ENCODE peak calls at places on chromosomes 13 and 19, in six cellular contexts. D is fibroblast of lung; W is CD4-positive, alpha-beta T cell; I is GM18507; O is left cardiac atrium; V is left ventricle myocardium inferior. M is an unnamed sample.

GRCh38 chr13:30865131-30866009 is 40.7 kb upstream of the MEDAG start:
- DNase-seq in W (peak), V (peak), I (peak), D (peak), O (peak), M (peak)

GRCh38 chr19:45577111-45577905 is 7.3 kb downstream of the OPA3 start:
- DNase-seq in D (peak), I (no peak), W (no peak), V (peak), O (peak), M (peak)

GRCh38 chr13:66305960-66306617 is 924.0 kb downstream of the PCDH9 start:
- DNase-seq in I (no peak), O (no peak), W (no peak), V (no peak), D (no peak), M (no peak)

GRCh38 chr19:48543121-48543710 is 8.8 kb upstream of the SULT2B1 start:
- DNase-seq in O (no peak), W (no peak), I (no peak), D (peak), V (no peak), M (peak)

GRCh38 chr13:23674795-23675640 is 104.8 kb downstream of the TNFRSF19 start:
- DNase-seq in D (peak), I (no peak), O (no peak), V (no peak), W (no peak), M (peak)

GRCh38 chr19:17337675-17338439 is 504 bp downstream of the GTPBP3 start:
- DNase-seq in I (no peak), O (no peak), D (no peak), W (peak), V (no peak), M (peak)

GRCh38 chr13:38970380-38971051 is 20.1 kb downstream of the STOML3 start:
- DNase-seq in O (no peak), V (no peak), D (no peak), W (no peak), I (no peak), M (no peak)

GRCh38 chr13:39818953-39819352 is 163.5 kb downstream of the COG6 start:
- DNase-seq in D (peak), W (no peak), I (no peak), V (no peak), O (no peak), M (peak)

GRCh38 chr19:38853214-38853613 is 3.4 kb upstream of the HNRNPL start:
- DNase-seq in I (no peak), V (no peak), D (no peak), W (no peak), O (no peak), M (no peak)

GRCh38 chr13:37640499-37640898 is 41.9 kb upstream of the POSTN start:
- DNase-seq in I (no peak), W (no peak), D (peak), V (no peak), O (no peak), M (peak)

GRCh38 chr19:16228637-16229321 is 31.1 kb downstream of the AP1M1 start:
- DNase-seq in W (no peak), V (no peak), D (no peak), O (no peak), I (no peak), M (no peak)

GRCh38 chr19:13864513-13865242 is 12.3 kb upstream of the NANOS3 start:
- DNase-seq in D (no peak), W (no peak), I (no peak), V (no peak), O (no peak), M (no peak)

GRCh38 chr13:30020726-30021312 is 170.4 kb upstream of the UBL3 start:
- DNase-seq in D (no peak), I (no peak), O (no peak), V (no peak), W (no peak), M (no peak)

GRCh38 chr13:98775844-98776598 is 23.5 kb upstream of the SLC15A1 start:
- DNase-seq in O (no peak), W (no peak), D (peak), I (no peak), V (no peak), M (no peak)

GRCh38 chr19:15445807-15446376 is 3.9 kb downstream of the WIZ start:
- DNase-seq in V (peak), O (no peak), D (no peak), W (no peak), I (no peak), M (no peak)

GRCh38 chr19:7916137-7916907 is 1.7 kb downstream of the TGFBR3L start:
- DNase-seq in O (no peak), D (no peak), I (no peak), W (peak), V (no peak), M (peak)

GRCh38 chr19:14383898-14384669 is 2.8 kb downstream of the ADGRE5 start:
- DNase-seq in W (peak), I (no peak), D (peak), V (no peak), O (peak), M (peak)

GRCh38 chr19:29587059-29587458 is 19.0 kb upstream of the POP4 start:
- DNase-seq in V (no peak), D (no peak), W (no peak), O (no peak), I (no peak), M (no peak)

GRCh38 chr13:21010621-21011020 is 50.8 kb downstream of the LATS2 start:
- DNase-seq in I (no peak), W (no peak), V (no peak), O (no peak), D (no peak), M (peak)

GRCh38 chr19:2952953-2953481 is 8.2 kb upstream of the ZNF77 start:
- DNase-seq in D (no peak), W (no peak), I (no peak), V (no peak), O (no peak), M (no peak)

GRCh38 chr13:61600360-61601033 is 184.8 kb upstream of the PCDH20 start:
- DNase-seq in O (no peak), W (no peak), D (no peak), V (no peak), I (no peak), M (no peak)

GRCh38 chr19:3725640-3726310 is 17.6 kb downstream of the TJP3 start:
- DNase-seq in I (no peak), V (no peak), O (no peak), W (no peak), D (no peak), M (no peak)

GRCh38 chr13:98055623-98056022 is 87.3 kb upstream of the FARP1 start:
- DNase-seq in W (no peak), V (no peak), I (no peak), D (no peak), O (no peak), M (no peak)

GRCh38 chr19:33064778-33065550 is at the start of gene RHPN2:
- DNase-seq in V (peak), I (peak), W (peak), O (peak), D (peak), M (peak)

GRCh38 chr13:24745861-24746617 is 17.9 kb upstream of the RNF17 start:
- DNase-seq in I (no peak), V (no peak), W (no peak), D (no peak), O (no peak), M (no peak)

GRCh38 chr19:5828661-5829566 is 10.6 kb downstream of the FUT6 start:
- DNase-seq in I (no peak), D (peak), W (no peak), O (peak), V (peak), M (peak)

GRCh38 chr13:49303533-49304252 is 56.0 kb downstream of the CDADC1 start:
- DNase-seq in V (no peak), I (no peak), W (no peak), D (no peak), O (peak), M (no peak)

GRCh38 chr13:100124265-100124664 is 35.4 kb downstream of the PCCA start:
- DNase-seq in W (no peak), D (no peak), V (no peak), O (no peak), I (no peak), M (peak)

GRCh38 chr19:823565-824121 is 1.9 kb upstream of the PLPPR3 start:
- DNase-seq in W (no peak), V (no peak), D (no peak), O (no peak), I (no peak), M (no peak)

GRCh38 chr19:8550070-8550469 is 27.2 kb downstream of the MYO1F start:
- DNase-seq in D (no peak), V (no peak), W (no peak), O (no peak), I (no peak), M (no peak)

GRCh38 chr13:58823701-58824100 is 1192.2 kb downstream of the PCDH17 start:
- DNase-seq in D (no peak), W (no peak), I (no peak), O (no peak), V (no peak), M (no peak)

GRCh38 chr19:56142087-56142787 is 1.1 kb downstream of the ZNF444 start:
- DNase-seq in I (no peak), V (no peak), W (no peak), O (no peak), D (no peak), M (no peak)

M was measured in cardiac fibroblast.